ENCODE peak calls at places on chromosomes 1 and 21, in eight cellular contexts. R, W, D, L, V, K, S and Y are unnamed samples.

GRCh38 chr1:61392417-61393242 is 310.3 kb downstream of the NFIA start:
- DNase-seq in R (no peak), W (no peak), D (no peak), L (no peak), V (no peak), K (no peak), S (no peak), Y (no peak)

GRCh38 chr1:69485616-69486015 is 82.1 kb upstream of the LRRC7 start:
- DNase-seq in R (no peak), W (no peak), D (no peak), L (no peak), V (no peak), K (no peak), S (no peak), Y (no peak)

GRCh38 chr1:41468082-41468762 is 16.3 kb downstream of the EDN2 start:
- DNase-seq in R (no peak), W (no peak), D (no peak), L (no peak), V (no peak), K (no peak), S (no peak), Y (no peak)

GRCh38 chr1:231359113-231359512 is 21.0 kb downstream of the SPRTN start:
- DNase-seq in R (no peak), W (no peak), D (no peak), L (no peak), V (peak), K (no peak), S (peak), Y (peak)

GRCh38 chr1:153798468-153798780 is 23.2 kb downstream of the SLC27A3 start:
- DNase-seq in R (no peak), W (no peak), D (no peak), L (no peak), V (no peak), K (no peak), S (no peak), Y (no peak)

GRCh38 chr1:234732260-234732659 is 122.3 kb upstream of the IRF2BP2 start:
- DNase-seq in R (no peak), W (no peak), D (no peak), L (no peak), V (no peak), K (no peak), S (no peak), Y (no peak)

GRCh38 chr21:18705971-18706370 is 302.4 kb upstream of the TMPRSS15 start:
- DNase-seq in R (no peak), W (no peak), D (no peak), L (no peak), V (no peak), K (no peak), S (no peak), Y (no peak)

GRCh38 chr1:179178965-179179364 is 50.5 kb downstream of the ABL2 start:
- DNase-seq in R (no peak), W (no peak), D (no peak), L (no peak), V (no peak), K (no peak), S (no peak), Y (no peak)

GRCh38 chr1:60924964-60925798 is 157.2 kb upstream of the NFIA start:
- DNase-seq in R (no peak), W (no peak), D (peak), L (no peak), V (no peak), K (peak), S (no peak), Y (no peak)

GRCh38 chr1:116391207-116391606 is 18.2 kb downstream of the ATP1A1 start:
- DNase-seq in R (no peak), W (no peak), D (no peak), L (no peak), V (no peak), K (no peak), S (no peak), Y (no peak)

GRCh38 chr1:12112711-12113161 is 49.6 kb downstream of the TNFRSF8 start:
- DNase-seq in R (no peak), W (no peak), D (no peak), L (no peak), V (no peak), K (peak), S (no peak), Y (no peak)

GRCh38 chr1:64228181-64228957 is 24.9 kb downstream of the UBE2U start:
- DNase-seq in R (no peak), W (no peak), D (no peak), L (no peak), V (no peak), K (no peak), S (peak), Y (no peak)